ENCODE peak calls at places on chromosomes 1 and 21, in ten cellular contexts. C is right cardiac atrium; Q is thoracic aorta; N is lung; F is small intestine; W is MM.1S; H is CD4-positive, CD25-positive, alpha-beta regulatory T cell; X is heart left ventricle; U is astrocyte; T is trophoblast cell. B is an unnamed sample.

GRCh38 chr1:201546093-201546492 is 7.2 kb downstream of the NAV1 start:
- DNase-seq in C (no peak), Q (no peak), N (no peak), F (peak), W (no peak), H (no peak), X (no peak), U (no peak), T (peak), B (no peak)

GRCh38 chr1:21124846-21125245 is 51.9 kb downstream of the EIF4G3 start:
- DNase-seq in C (no peak), Q (no peak), N (no peak), F (no peak), W (no peak), H (no peak), X (no peak), U (peak), T (peak), B (no peak)

GRCh38 chr1:151759241-151759640 is 4.1 kb downstream of the MRPL9 start:
- DNase-seq in C (no peak), Q (no peak), N (no peak), F (no peak), W (no peak), H (no peak), X (no peak), U (no peak), T (no peak), B (no peak)

GRCh38 chr1:67294836-67295622 is 12.6 kb upstream of the IL12RB2 start:
- DNase-seq in C (no peak), Q (no peak), N (no peak), F (no peak), W (no peak), H (peak), X (no peak), U (no peak), T (no peak), B (no peak)

GRCh38 chr1:218384576-218384975 is 39.4 kb downstream of the TGFB2 start:
- DNase-seq in C (no peak), Q (no peak), N (no peak), F (no peak), W (no peak), H (no peak), X (no peak), U (peak), T (no peak), B (no peak)

GRCh38 chr1:2224621-2225020 is 3.5 kb upstream of the SKI start:
- DNase-seq in C (no peak), Q (no peak), N (no peak), F (no peak), W (no peak), H (no peak), X (no peak), U (no peak), T (no peak), B (no peak)

GRCh38 chr1:9107156-9107555 is 21.7 kb downstream of the GPR157 start:
- DNase-seq in C (no peak), Q (no peak), N (no peak), F (no peak), W (no peak), H (no peak), X (no peak), U (no peak), T (no peak), B (no peak)

GRCh38 chr21:33266050-33266783 is at the start of gene IL10RB:
- DNase-seq in C (peak), Q (peak), N (peak), F (peak), W (peak), H (peak), X (peak), U (peak), T (peak), B (peak)

GRCh38 chr1:66563094-66563800 is 29.3 kb downstream of the SGIP1 start:
- DNase-seq in C (no peak), Q (no peak), N (no peak), F (no peak), W (no peak), H (no peak), X (no peak), U (peak), T (peak), B (no peak)

GRCh38 chr21:46509760-46510159 is 51.1 kb downstream of the DIP2A start:
- DNase-seq in C (no peak), Q (no peak), N (peak), F (peak), W (no peak), H (no peak), X (no peak), U (no peak), T (no peak), B (no peak)

GRCh38 chr21:43599728-43600127 is 59.6 kb downstream of the HSF2BP start:
- DNase-seq in C (no peak), Q (no peak), N (no peak), F (no peak), W (no peak), H (no peak), X (no peak), U (no peak), T (no peak), B (no peak)

GRCh38 chr1:56169856-56170255 is 409.5 kb downstream of the PLPP3 start:
- DNase-seq in C (no peak), Q (no peak), N (no peak), F (no peak), W (no peak), H (no peak), X (no peak), U (peak), T (no peak), B (no peak)

GRCh38 chr1:52056937-52057231 is 789 bp downstream of the BTF3L4 start:
- DNase-seq in C (no peak), Q (no peak), N (no peak), F (no peak), W (no peak), H (no peak), X (no peak), U (peak), T (no peak), B (no peak)

GRCh38 chr1:26991310-26992116 is 2.0 kb upstream of the TRNP1 start:
- DNase-seq in C (peak), Q (no peak), N (no peak), F (no peak), W (no peak), H (no peak), X (no peak), U (no peak), T (no peak), B (no peak)

GRCh38 chr1:167526659-167527383 is 8.5 kb upstream of the CD247 start:
- DNase-seq in C (no peak), Q (no peak), N (no peak), F (no peak), W (no peak), H (no peak), X (no peak), U (no peak), T (no peak), B (no peak)

GRCh38 chr1:100866041-100866900 is 28.4 kb downstream of the EXTL2 start:
- DNase-seq in C (no peak), Q (no peak), N (no peak), F (peak), W (peak), H (peak), X (no peak), U (peak), T (peak), B (no peak)

GRCh38 chr1:184970691-184971161 is 3.6 kb downstream of the NIBAN1 start:
- DNase-seq in C (no peak), Q (no peak), N (no peak), F (no peak), W (no peak), H (no peak), X (no peak), U (no peak), T (no peak), B (no peak)

GRCh38 chr1:199124351-199124750 is 485.5 kb downstream of the PTPRC start:
- DNase-seq in C (no peak), Q (no peak), N (no peak), F (no peak), W (no peak), H (no peak), X (no peak), U (peak), T (no peak), B (no peak)

GRCh38 chr1:197180252-197180878 is 33.9 kb upstream of the ASPM start:
- DNase-seq in C (no peak), Q (no peak), N (no peak), F (peak), W (peak), H (peak), X (no peak), U (peak), T (peak), B (no peak)

GRCh38 chr1:102191723-102192122 is 195.0 kb upstream of the OLFM3 start:
- DNase-seq in C (no peak), Q (no peak), N (no peak), F (peak), W (peak), H (peak), X (peak), U (no peak), T (peak), B (peak)

GRCh38 chr21:23374155-23374554 is 2233.1 kb downstream of the MRPL39 start:
- DNase-seq in C (no peak), Q (no peak), N (no peak), F (no peak), W (no peak), H (no peak), X (no peak), U (no peak), T (no peak), B (no peak)

GRCh38 chr1:153386500-153386901 is 4.4 kb downstream of the S100A8 start:
- DNase-seq in C (peak), Q (no peak), N (peak), F (no peak), W (no peak), H (no peak), X (peak), U (no peak), T (peak), B (no peak)

GRCh38 chr1:31798086-31798432 is 17.8 kb downstream of the SPOCD1 start:
- DNase-seq in C (no peak), Q (no peak), N (no peak), F (no peak), W (no peak), H (no peak), X (no peak), U (no peak), T (no peak), B (no peak)

GRCh38 chr1:35369922-35370671 is 101.6 kb downstream of the ZMYM4 start:
- DNase-seq in C (peak), Q (no peak), N (peak), F (no peak), W (no peak), H (no peak), X (peak), U (peak), T (peak), B (no peak)

GRCh38 chr1:209651148-209651547 is 1.1 kb downstream of the LAMB3 start:
- DNase-seq in C (peak), Q (no peak), N (peak), F (peak), W (peak), H (peak), X (peak), U (peak), T (peak), B (no peak)

GRCh38 chr1:8070381-8070811 is 44.3 kb upstream of the ERRFI1 start:
- DNase-seq in C (no peak), Q (no peak), N (peak), F (peak), W (no peak), H (no peak), X (no peak), U (no peak), T (peak), B (no peak)

GRCh38 chr1:169048043-169048442 is 58.4 kb upstream of the ATP1B1 start:
- DNase-seq in C (no peak), Q (no peak), N (no peak), F (peak), W (no peak), H (no peak), X (no peak), U (no peak), T (no peak), B (no peak)

GRCh38 chr21:15732290-15732995 is 2.7 kb downstream of the USP25 start:
- DNase-seq in C (no peak), Q (no peak), N (no peak), F (peak), W (peak), H (peak), X (no peak), U (no peak), T (peak), B (no peak)

GRCh38 chr1:58929667-58930325 is 145.9 kb upstream of the JUN start:
- DNase-seq in C (no peak), Q (no peak), N (no peak), F (peak), W (no peak), H (peak), X (no peak), U (no peak), T (peak), B (no peak)

GRCh38 chr21:39597595-39598185 is 15.1 kb upstream of the B3GALT5 start:
- DNase-seq in C (no peak), Q (no peak), N (no peak), F (no peak), W (no peak), H (no peak), X (no peak), U (no peak), T (no peak), B (no peak)

GRCh38 chr1:145983206-145983675 is 13.1 kb downstream of the TXNIP start:
- DNase-seq in C (no peak), Q (no peak), N (no peak), F (peak), W (no peak), H (no peak), X (peak), U (no peak), T (no peak), B (no peak)
- H3K4me3 ChIP-seq in C (no peak), Q (no peak), N (no peak), F (no peak), W (no peak), H (peak), X (no peak), U (no peak), T (no peak), B (no peak)

GRCh38 chr1:245577396-245578157 is 422.8 kb downstream of the KIF26B start:
- DNase-seq in C (no peak), Q (no peak), N (no peak), F (no peak), W (no peak), H (no peak), X (no peak), U (no peak), T (no peak), B (no peak)
- H3K4me3 ChIP-seq in C (no peak), Q (no peak), N (no peak), F (no peak), W (no peak), H (no peak), X (no peak), U (no peak), T (no peak), B (no peak)

GRCh38 chr1:121518726-121519041 is 333.9 kb downstream of the SRGAP2C start:
- DNase-seq in C (no peak), Q (no peak), N (no peak), F (no peak), W (no peak), H (no peak), X (no peak), U (no peak), T (no peak), B (no peak)
- H3K4me3 ChIP-seq in C (peak), Q (peak), N (no peak), F (peak), W (peak), H (peak), X (no peak), U (peak), T (peak), B (peak)

GRCh38 chr1:155320661-155321576 is at the start of gene RUSC1:
- DNase-seq in C (peak), Q (peak), N (peak), F (peak), W (no peak), H (peak), X (peak), U (no peak), T (peak), B (peak)
- H3K4me3 ChIP-seq in C (peak), Q (peak), N (peak), F (no peak), W (no peak), H (no peak), X (peak), U (peak), T (no peak), B (peak)